ENCODE peak calls at places on chromosomes 6 and 20, in nine cellular contexts. One of them, this sample, is unnamed.

GRCh38 chr6:142510217-142510616 is 208.4 kb downstream of the ADGRG6 start:
- DNase-seq in activated naive CD4-positive, alpha-beta T cell: no peak
- DNase-seq in effector memory CD8-positive, alpha-beta T cell: no peak
- DNase-seq in SK-MEL-5: no peak
- DNase-seq in stimulated activated CD8-positive, alpha-beta memory T cell treated with anti-CD3 and anti-CD28 coated beads, Interleukin-2, amount 100 ng/mL, for 1 hour: no peak
- DNase-seq in T-helper 2 cell treated with Interferon-gamma antibody and Interleukin-4, amounts not matched to agents 5 μg/mL and 100 μg/mL, for 36 hours: no peak
- DNase-seq in EL: no peak
- DNase-seq in activated CD4-positive, alpha-beta T cell treated with anti-CD3 and anti-CD28 coated beads, Interleukin-2, amount 50 U/mL, for 24 hours: no peak
- DNase-seq in GM23338: no peak
- DNase-seq in this sample: no peak

GRCh38 chr20:7912551-7912950 is 27.7 kb downstream of the HAO1 start:
- DNase-seq in activated CD4-positive, alpha-beta T cell treated with anti-CD3 and anti-CD28 coated beads, Interleukin-2, amount 50 U/mL, for 24 hours: no peak
- DNase-seq in SK-MEL-5: no peak
- DNase-seq in stimulated activated CD8-positive, alpha-beta memory T cell treated with anti-CD3 and anti-CD28 coated beads, Interleukin-2, amount 100 ng/mL, for 1 hour: no peak
- DNase-seq in GM23338: no peak
- DNase-seq in T-helper 2 cell treated with Interferon-gamma antibody and Interleukin-4, amounts not matched to agents 5 μg/mL and 100 μg/mL, for 36 hours: no peak
- DNase-seq in effector memory CD8-positive, alpha-beta T cell: no peak
- DNase-seq in EL: no peak
- DNase-seq in activated naive CD4-positive, alpha-beta T cell: no peak
- DNase-seq in this sample: no peak

GRCh38 chr6:26217714-26218075 is 130.5 kb downstream of the HFE start:
- DNase-seq in effector memory CD8-positive, alpha-beta T cell: no peak
- DNase-seq in stimulated activated CD8-positive, alpha-beta memory T cell treated with anti-CD3 and anti-CD28 coated beads, Interleukin-2, amount 100 ng/mL, for 1 hour: no peak
- DNase-seq in activated CD4-positive, alpha-beta T cell treated with anti-CD3 and anti-CD28 coated beads, Interleukin-2, amount 50 U/mL, for 24 hours: no peak
- DNase-seq in EL: peak; percentile 51
- DNase-seq in GM23338: peak; percentile 70
- DNase-seq in SK-MEL-5: no peak
- DNase-seq in T-helper 2 cell treated with Interferon-gamma antibody and Interleukin-4, amounts not matched to agents 5 μg/mL and 100 μg/mL, for 36 hours: no peak
- DNase-seq in activated naive CD4-positive, alpha-beta T cell: no peak
- DNase-seq in this sample: no peak

GRCh38 chr20:64047046-64047389 is 2.4 kb downstream of the SOX18 start:
- DNase-seq in EL: no peak
- DNase-seq in activated naive CD4-positive, alpha-beta T cell: no peak
- DNase-seq in activated CD4-positive, alpha-beta T cell treated with anti-CD3 and anti-CD28 coated beads, Interleukin-2, amount 50 U/mL, for 24 hours: no peak
- DNase-seq in SK-MEL-5: no peak
- DNase-seq in T-helper 2 cell treated with Interferon-gamma antibody and Interleukin-4, amounts not matched to agents 5 μg/mL and 100 μg/mL, for 36 hours: no peak
- DNase-seq in stimulated activated CD8-positive, alpha-beta memory T cell treated with anti-CD3 and anti-CD28 coated beads, Interleukin-2, amount 100 ng/mL, for 1 hour: no peak
- DNase-seq in effector memory CD8-positive, alpha-beta T cell: no peak
- DNase-seq in GM23338: no peak
- DNase-seq in this sample: no peak

GRCh38 chr6:43246301-43247114 is 3.2 kb downstream of the TTBK1 start:
- DNase-seq in GM23338: peak; percentile 97
- DNase-seq in T-helper 2 cell treated with Interferon-gamma antibody and Interleukin-4, amounts not matched to agents 5 μg/mL and 100 μg/mL, for 36 hours: no peak
- DNase-seq in EL: no peak
- DNase-seq in activated CD4-positive, alpha-beta T cell treated with anti-CD3 and anti-CD28 coated beads, Interleukin-2, amount 50 U/mL, for 24 hours: no peak
- DNase-seq in activated naive CD4-positive, alpha-beta T cell: no peak
- DNase-seq in effector memory CD8-positive, alpha-beta T cell: no peak
- DNase-seq in SK-MEL-5: peak; percentile 17
- DNase-seq in stimulated activated CD8-positive, alpha-beta memory T cell treated with anti-CD3 and anti-CD28 coated beads, Interleukin-2, amount 100 ng/mL, for 1 hour: no peak
- DNase-seq in this sample: peak; percentile 51

GRCh38 chr6:33424855-33425667 is 5.2 kb downstream of the SYNGAP1 start:
- DNase-seq in T-helper 2 cell treated with Interferon-gamma antibody and Interleukin-4, amounts not matched to agents 5 μg/mL and 100 μg/mL, for 36 hours: no peak
- DNase-seq in activated naive CD4-positive, alpha-beta T cell: no peak
- DNase-seq in EL: no peak
- DNase-seq in effector memory CD8-positive, alpha-beta T cell: no peak
- DNase-seq in SK-MEL-5: no peak
- DNase-seq in GM23338: no peak
- DNase-seq in stimulated activated CD8-positive, alpha-beta memory T cell treated with anti-CD3 and anti-CD28 coated beads, Interleukin-2, amount 100 ng/mL, for 1 hour: no peak
- DNase-seq in activated CD4-positive, alpha-beta T cell treated with anti-CD3 and anti-CD28 coated beads, Interleukin-2, amount 50 U/mL, for 24 hours: no peak
- DNase-seq in this sample: no peak

GRCh38 chr6:44658571-44658970 is 271.1 kb downstream of the CDC5L start:
- DNase-seq in activated CD4-positive, alpha-beta T cell treated with anti-CD3 and anti-CD28 coated beads, Interleukin-2, amount 50 U/mL, for 24 hours: no peak
- DNase-seq in stimulated activated CD8-positive, alpha-beta memory T cell treated with anti-CD3 and anti-CD28 coated beads, Interleukin-2, amount 100 ng/mL, for 1 hour: no peak
- DNase-seq in T-helper 2 cell treated with Interferon-gamma antibody and Interleukin-4, amounts not matched to agents 5 μg/mL and 100 μg/mL, for 36 hours: no peak
- DNase-seq in SK-MEL-5: no peak
- DNase-seq in activated naive CD4-positive, alpha-beta T cell: no peak
- DNase-seq in EL: no peak
- DNase-seq in GM23338: no peak
- DNase-seq in effector memory CD8-positive, alpha-beta T cell: no peak
- DNase-seq in this sample: no peak

GRCh38 chr20:45358282-45359068 is 4.5 kb upstream of the SYS1 start:
- DNase-seq in SK-MEL-5: peak; percentile 57
- DNase-seq in effector memory CD8-positive, alpha-beta T cell: no peak
- DNase-seq in GM23338: no peak
- DNase-seq in activated naive CD4-positive, alpha-beta T cell: no peak
- DNase-seq in stimulated activated CD8-positive, alpha-beta memory T cell treated with anti-CD3 and anti-CD28 coated beads, Interleukin-2, amount 100 ng/mL, for 1 hour: no peak
- DNase-seq in T-helper 2 cell treated with Interferon-gamma antibody and Interleukin-4, amounts not matched to agents 5 μg/mL and 100 μg/mL, for 36 hours: no peak
- DNase-seq in EL: peak; percentile 85
- DNase-seq in activated CD4-positive, alpha-beta T cell treated with anti-CD3 and anti-CD28 coated beads, Interleukin-2, amount 50 U/mL, for 24 hours: no peak
- DNase-seq in this sample: peak; percentile 73

GRCh38 chr20:45911486-45912343 is at the start of gene PLTP:
- DNase-seq in stimulated activated CD8-positive, alpha-beta memory T cell treated with anti-CD3 and anti-CD28 coated beads, Interleukin-2, amount 100 ng/mL, for 1 hour: no peak
- DNase-seq in EL: peak; percentile 69
- DNase-seq in SK-MEL-5: peak; percentile 24
- DNase-seq in effector memory CD8-positive, alpha-beta T cell: peak; percentile 35
- DNase-seq in GM23338: peak; percentile 83
- DNase-seq in activated naive CD4-positive, alpha-beta T cell: no peak
- DNase-seq in T-helper 2 cell treated with Interferon-gamma antibody and Interleukin-4, amounts not matched to agents 5 μg/mL and 100 μg/mL, for 36 hours: no peak
- DNase-seq in activated CD4-positive, alpha-beta T cell treated with anti-CD3 and anti-CD28 coated beads, Interleukin-2, amount 50 U/mL, for 24 hours: no peak
- DNase-seq in this sample: peak; percentile 82

GRCh38 chr6:139151425-139152087 is 16.7 kb downstream of the HECA start:
- DNase-seq in T-helper 2 cell treated with Interferon-gamma antibody and Interleukin-4, amounts not matched to agents 5 μg/mL and 100 μg/mL, for 36 hours: no peak
- DNase-seq in GM23338: no peak
- DNase-seq in EL: no peak
- DNase-seq in activated CD4-positive, alpha-beta T cell treated with anti-CD3 and anti-CD28 coated beads, Interleukin-2, amount 50 U/mL, for 24 hours: no peak
- DNase-seq in effector memory CD8-positive, alpha-beta T cell: no peak
- DNase-seq in SK-MEL-5: no peak
- DNase-seq in activated naive CD4-positive, alpha-beta T cell: no peak
- DNase-seq in stimulated activated CD8-positive, alpha-beta memory T cell treated with anti-CD3 and anti-CD28 coated beads, Interleukin-2, amount 100 ng/mL, for 1 hour: no peak
- DNase-seq in this sample: no peak

GRCh38 chr6:10720229-10720959 is 2.5 kb upstream of the TMEM14C start:
- DNase-seq in EL: peak; percentile 40
- DNase-seq in stimulated activated CD8-positive, alpha-beta memory T cell treated with anti-CD3 and anti-CD28 coated beads, Interleukin-2, amount 100 ng/mL, for 1 hour: peak; percentile 18
- DNase-seq in activated naive CD4-positive, alpha-beta T cell: peak; percentile 24
- DNase-seq in effector memory CD8-positive, alpha-beta T cell: peak; percentile 47
- DNase-seq in SK-MEL-5: no peak
- DNase-seq in T-helper 2 cell treated with Interferon-gamma antibody and Interleukin-4, amounts not matched to agents 5 μg/mL and 100 μg/mL, for 36 hours: peak; percentile 62
- DNase-seq in activated CD4-positive, alpha-beta T cell treated with anti-CD3 and anti-CD28 coated beads, Interleukin-2, amount 50 U/mL, for 24 hours: no peak
- DNase-seq in GM23338: no peak
- DNase-seq in this sample: peak; percentile 61

GRCh38 chr20:64188682-64189529 is 24.7 kb downstream of the MYT1 start:
- DNase-seq in activated CD4-positive, alpha-beta T cell treated with anti-CD3 and anti-CD28 coated beads, Interleukin-2, amount 50 U/mL, for 24 hours: no peak
- DNase-seq in activated naive CD4-positive, alpha-beta T cell: no peak
- DNase-seq in GM23338: peak; percentile 96
- DNase-seq in T-helper 2 cell treated with Interferon-gamma antibody and Interleukin-4, amounts not matched to agents 5 μg/mL and 100 μg/mL, for 36 hours: no peak
- DNase-seq in stimulated activated CD8-positive, alpha-beta memory T cell treated with anti-CD3 and anti-CD28 coated beads, Interleukin-2, amount 100 ng/mL, for 1 hour: no peak
- DNase-seq in SK-MEL-5: peak; percentile 99
- DNase-seq in effector memory CD8-positive, alpha-beta T cell: no peak
- DNase-seq in EL: no peak
- DNase-seq in this sample: no peak

GRCh38 chr20:50680106-50680960 is 11.0 kb downstream of the RIPOR3 start:
- DNase-seq in activated CD4-positive, alpha-beta T cell treated with anti-CD3 and anti-CD28 coated beads, Interleukin-2, amount 50 U/mL, for 24 hours: no peak
- DNase-seq in stimulated activated CD8-positive, alpha-beta memory T cell treated with anti-CD3 and anti-CD28 coated beads, Interleukin-2, amount 100 ng/mL, for 1 hour: no peak
- DNase-seq in EL: no peak
- DNase-seq in activated naive CD4-positive, alpha-beta T cell: no peak
- DNase-seq in GM23338: no peak
- DNase-seq in SK-MEL-5: no peak
- DNase-seq in T-helper 2 cell treated with Interferon-gamma antibody and Interleukin-4, amounts not matched to agents 5 μg/mL and 100 μg/mL, for 36 hours: no peak
- DNase-seq in effector memory CD8-positive, alpha-beta T cell: no peak
- DNase-seq in this sample: no peak